ENCODE peak calls at places on chromosomes 11 and 22, in seven cellular contexts. Y is CD8-positive, alpha-beta T cell; Q is heart right ventricle; E is gastrocnemius medialis; G is K562; B is body of pancreas; I is lower lobe of right lung. D is an unnamed sample.

GRCh38 chr22:43042101-43042780 is 27.3 kb upstream of the PACSIN2 start:
- ATAC-seq in Y (no peak), Q (no peak), E (peak; percentile 64), G (no peak), B (peak; percentile 68), I (no peak), D (no peak)

GRCh38 chr11:35033011-35033410 is 106.0 kb upstream of the CD44 start:
- ATAC-seq in Y (no peak), Q (no peak), E (no peak), G (no peak), B (no peak), I (peak; percentile 73), D (no peak)

GRCh38 chr11:67264886-67265632 is 1.2 kb upstream of the GRK2 start:
- ATAC-seq in Y (no peak), Q (no peak), E (no peak), G (no peak), B (no peak), I (no peak), D (no peak)

GRCh38 chr11:65915101-65915820 is 3.6 kb downstream of the C11orf68 start:
- ATAC-seq in Y (no peak), Q (no peak), E (peak; percentile 2), G (no peak), B (no peak), I (no peak), D (no peak)

GRCh38 chr11:9859491-9860305 is 195.8 kb downstream of the SWAP70 start:
- ATAC-seq in Y (peak; percentile 36), Q (no peak), E (no peak), G (no peak), B (no peak), I (no peak), D (no peak)

GRCh38 chr11:114773541-114774338 is 95.4 kb downstream of the NXPE2 start:
- ATAC-seq in Y (no peak), Q (no peak), E (no peak), G (no peak), B (no peak), I (no peak), D (no peak)

GRCh38 chr11:114298701-114299090 is 2.5 kb downstream of the NNMT start:
- ATAC-seq in Y (no peak), Q (no peak), E (no peak), G (no peak), B (no peak), I (no peak), D (no peak)

GRCh38 chr11:84634309-84634708 is 992.8 kb downstream of the DLG2 start:
- ATAC-seq in Y (no peak), Q (no peak), E (no peak), G (no peak), B (no peak), I (no peak), D (no peak)

GRCh38 chr11:2427721-2428321 is 16.5 kb downstream of the TRPM5 start:
- ATAC-seq in Y (peak; percentile 21), Q (no peak), E (no peak), G (peak; percentile 44), B (peak; percentile 8), I (no peak), D (no peak)

GRCh38 chr11:26623076-26623666 is 51.1 kb upstream of the MUC15 start:
- ATAC-seq in Y (no peak), Q (no peak), E (no peak), G (no peak), B (no peak), I (no peak), D (no peak)

GRCh38 chr11:77789731-77790476 is 30.6 kb downstream of the RSF1 start:
- ATAC-seq in Y (no peak), Q (no peak), E (no peak), G (peak; percentile 61), B (no peak), I (no peak), D (no peak)

GRCh38 chr11:128210148-128210940 is 377.0 kb downstream of the ETS1 start:
- ATAC-seq in Y (no peak), Q (no peak), E (peak; percentile 77), G (no peak), B (peak; percentile 85), I (peak; percentile 79), D (peak; percentile 89)

GRCh38 chr11:76599041-76600013 is 71.2 kb downstream of the LRRC32 start:
- ATAC-seq in Y (no peak), Q (no peak), E (no peak), G (peak; percentile 37), B (no peak), I (no peak), D (no peak)

GRCh38 chr22:47278655-47279054 is 516.2 kb downstream of the TBC1D22A start:
- ATAC-seq in Y (no peak), Q (no peak), E (no peak), G (no peak), B (no peak), I (no peak), D (no peak)
- H3K9me3 ChIP-seq in Y (no peaks in the 10 kb centered on the region), Q (no peaks in the 10 kb centered on the region), E (no peaks in the 10 kb centered on the region), G (no peaks in the 10 kb centered on the region), B (no peaks in the 10 kb centered on the region), I (no peaks in the 10 kb centered on the region), D (no peaks in the 10 kb centered on the region)

GRCh38 chr11:105610796-105611361 is 1.0 kb downstream of the GRIA4 start:
- ATAC-seq in Y (no peak), Q (no peak), E (no peak), G (no peak), B (no peak), I (no peak), D (no peak)

GRCh38 chr11:105611837-105612480 is 2.1 kb downstream of the GRIA4 start:
- ATAC-seq in Y (no peak), Q (no peak), E (no peak), G (no peak), B (no peak), I (no peak), D (no peak)

GRCh38 chr11:105609832-105610781 is at the start of gene GRIA4:
- ATAC-seq in Y (no peak), Q (no peak), E (no peak), G (no peak), B (peak; percentile 73), I (peak; percentile 53), D (peak; percentile 34)

GRCh38 chr11:105611414-105611813 is 1.5 kb downstream of the GRIA4 start:
- ATAC-seq in Y (no peak), Q (no peak), E (no peak), G (no peak), B (no peak), I (no peak), D (no peak)

DNA sequence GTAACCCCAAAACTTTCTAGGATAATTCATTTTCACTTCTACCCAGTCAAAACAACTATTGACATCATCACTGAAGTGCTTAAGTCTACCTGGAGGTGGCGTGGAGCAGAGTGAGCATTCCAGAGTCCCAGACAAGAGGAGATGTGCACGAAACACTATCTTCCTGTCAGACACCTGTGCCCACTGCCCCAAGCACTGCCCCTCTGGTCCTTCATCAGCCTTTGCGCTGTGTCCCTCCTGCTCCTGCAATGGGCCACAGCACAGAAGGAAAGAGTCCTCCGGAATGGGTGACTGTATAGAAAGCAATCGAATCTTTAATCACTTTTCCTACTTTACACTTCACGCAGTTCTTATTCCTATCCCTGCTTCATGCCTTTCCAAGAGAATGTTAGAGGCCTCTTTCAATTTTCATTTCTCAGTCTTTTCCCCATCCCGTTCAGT is 512 bp upstream of the GRIA4 start:
- ATAC-seq in Y (peak; percentile 26), Q (no peak), E (no peak), G (no peak), B (peak; percentile 69), I (peak; percentile 49), D (no peak)
- TF ChIP-seq CTCF in Y (no peak), Q (no peak), E (no peak), G (no peak), B (peak; percentile 30), I (peak; percentile 17), D (no peak)

DNA sequence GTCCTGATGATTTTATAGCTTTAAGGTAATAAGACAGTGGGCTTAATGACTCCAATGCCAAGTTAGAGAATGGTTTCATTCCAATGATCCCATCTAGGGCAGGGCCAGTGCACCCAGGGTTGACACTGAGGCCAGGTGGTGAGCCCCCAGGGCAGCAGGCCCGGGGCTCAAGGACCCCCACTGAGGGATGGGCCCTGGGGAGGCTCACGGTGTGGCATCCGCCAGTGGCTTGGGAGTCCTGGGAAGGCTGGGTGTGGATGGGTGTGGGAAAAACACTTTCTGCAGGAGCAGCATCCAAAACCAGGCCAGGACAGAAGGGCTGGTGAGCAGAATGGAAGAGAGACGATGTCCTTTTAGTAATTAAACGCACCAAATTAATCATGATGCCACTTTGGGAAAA is 626.3 kb downstream of the TBC1D22A start:
- ATAC-seq in Y (no peak), Q (no peak), E (no peak), G (no peak), B (no peak), I (no peak), D (no peak)
- H3K9me3 ChIP-seq in Y (no peaks in the 10 kb centered on the region), Q (no peaks in the 10 kb centered on the region), E (no peaks in the 10 kb centered on the region), G (no peaks in the 10 kb centered on the region), B (no peaks in the 10 kb centered on the region), I (no peaks in the 10 kb centered on the region), D (no peaks in the 10 kb centered on the region)

GRCh38 chr11:72075109-72075508 is 5.2 kb downstream of the NUMA1 start:
- ATAC-seq in Y (no peak), Q (no peak), E (no peak), G (peak; percentile 42), B (no peak), I (peak; percentile 34), D (no peak)
- TF ChIP-seq CTCF in Y (no peak), Q (no peak), E (no peak), G (peak; percentile 52), B (no peak), I (no peak), D (no peak)

D was measured in gastroesophageal sphincter.